ENCODE peak calls at places on chromosome 4, in four cellular contexts. K, X, M and B are unnamed samples.

GRCh38 chr4:169048867-169049266 is 38.8 kb upstream of the CBR4 start:
- DNase-seq in K (no peak), X (no peak), M (no peak), B (no peak)

GRCh38 chr4:169795585-169795984 is 37.8 kb upstream of the HPF1 start:
- DNase-seq in K (peak; percentile 22), X (peak; percentile 23), M (no peak), B (no peak)

GRCh38 chr4:88967883-88968316 is 89.1 kb downstream of the FAM13A start:
- DNase-seq in K (no peak), X (no peak), M (no peak), B (no peak)

GRCh38 chr4:133943081-133943480 is 258.5 kb downstream of the PABPC4L start:
- DNase-seq in K (no peak), X (no peak), M (no peak), B (no peak)

GRCh38 chr4:56575820-56576429 is 70.3 kb downstream of the ARL9 start:
- DNase-seq in K (peak; percentile 71), X (peak; percentile 69), M (no peak), B (no peak)

GRCh38 chr4:24745172-24745895 is 50.0 kb upstream of the SOD3 start:
- DNase-seq in K (no peak), X (no peak), M (no peak), B (no peak)

GRCh38 chr4:128635141-128635911 is 174.2 kb upstream of the JADE1 start:
- DNase-seq in K (peak; percentile 91), X (peak; percentile 80), M (peak; percentile 85), B (peak; percentile 88)

GRCh38 chr4:115128037-115128436 is 14.6 kb upstream of the NDST4 start:
- DNase-seq in K (no peak), X (no peak), M (no peak), B (no peak)

GRCh38 chr4:128538111-128538882 is 250.7 kb upstream of the PGRMC2 start:
- DNase-seq in K (peak; percentile 44), X (no peak), M (no peak), B (no peak)

GRCh38 chr4:172489896-172490295 is 676.7 kb downstream of the GALNTL6 start:
- DNase-seq in K (no peak), X (no peak), M (no peak), B (no peak)

GRCh38 chr4:2332201-2332975 is 70.5 kb upstream of the MXD4 start:
- DNase-seq in K (no peak), X (no peak), M (no peak), B (no peak)

GRCh38 chr4:51895158-51895557 is 52.2 kb downstream of the DCUN1D4 start:
- DNase-seq in K (no peak), X (no peak), M (no peak), B (no peak)

GRCh38 chr4:156109943-156110925 is 156.6 kb upstream of the CTSO start:
- DNase-seq in K (peak; percentile 68), X (no peak), M (no peak), B (no peak)

GRCh38 chr4:169619518-169619957 is 840 bp upstream of the CLCN3 start:
- DNase-seq in K (peak; percentile 59), X (peak; percentile 65), M (no peak), B (no peak)

GRCh38 chr4:122922877-122923511 is 597 bp upstream of the NUDT6 start:
- DNase-seq in K (peak; percentile 83), X (peak; percentile 88), M (peak; percentile 84), B (peak; percentile 82)

GRCh38 chr4:74311696-74312313 is 3.5 kb downstream of the EPGN start:
- DNase-seq in K (peak; percentile 81), X (peak; percentile 70), M (no peak), B (no peak)

GRCh38 chr4:40626183-40626990 is 3.3 kb downstream of the RBM47 start:
- DNase-seq in K (no peak), X (no peak), M (no peak), B (no peak)

GRCh38 chr4:30879841-30880240 is 159.7 kb downstream of the PCDH7 start:
- DNase-seq in K (peak; percentile 17), X (no peak), M (no peak), B (no peak)

GRCh38 chr4:173793937-173794510 is 264.0 kb upstream of the HAND2 start:
- DNase-seq in K (peak; percentile 22), X (peak; percentile 15), M (no peak), B (no peak)

GRCh38 chr4:150574678-150575077 is 7.3 kb upstream of the MAB21L2 start:
- DNase-seq in K (no peak), X (no peak), M (no peak), B (no peak)

GRCh38 chr4:7857238-7857701 is 82.4 kb downstream of the AFAP1 start:
- DNase-seq in K (peak; percentile 99), X (peak; percentile 89), M (no peak), B (peak; percentile 49)

GRCh38 chr4:88938138-88938537 is 118.8 kb downstream of the FAM13A start:
- DNase-seq in K (peak; percentile 94), X (peak; percentile 89), M (no peak), B (no peak)

GRCh38 chr4:28092610-28093009 is 1232.0 kb downstream of the STIM2 start:
- DNase-seq in K (no peak), X (no peak), M (no peak), B (no peak)

GRCh38 chr4:121764702-121765367 is at the start of gene SMIM43:
- DNase-seq in K (peak; percentile 17), X (no peak), M (peak; percentile 48), B (no peak)

GRCh38 chr4:153045111-153045982 is 109.2 kb downstream of the FHDC1 start:
- DNase-seq in K (no peak), X (peak; percentile 2), M (no peak), B (no peak)

GRCh38 chr4:38396845-38397547 is 267.0 kb upstream of the KLF3 start:
- DNase-seq in K (no peak), X (no peak), M (no peak), B (no peak)

GRCh38 chr4:54233128-54233696 is 4.1 kb downstream of the PDGFRA start:
- DNase-seq in K (peak; percentile 80), X (peak; percentile 90), M (peak; percentile 87), B (peak; percentile 81)

GRCh38 chr4:184441461-184442392 is 32.6 kb downstream of the IRF2 start:
- DNase-seq in K (no peak), X (peak; percentile 37), M (no peak), B (peak; percentile 24)

GRCh38 chr4:118682928-118683327 is 2.3 kb upstream of the METTL14 start:
- DNase-seq in K (peak; percentile 61), X (peak; percentile 14), M (no peak), B (no peak)

GRCh38 chr4:83876047-83876446 is 340.1 kb downstream of the GPAT3 start:
- DNase-seq in K (peak; percentile 46), X (no peak), M (no peak), B (no peak)

GRCh38 chr4:1982124-1983052 is 26.4 kb downstream of the NELFA start:
- DNase-seq in K (no peak), X (no peak), M (no peak), B (no peak)

GRCh38 chr4:1199556-1200331 is 27.4 kb upstream of the SPON2 start:
- DNase-seq in K (no peak), X (no peak), M (no peak), B (no peak)

GRCh38 chr4:140018931-140019618 is 134.9 kb downstream of the MAML3 start:
- DNase-seq in K (no peak), X (no peak), M (no peak), B (no peak)

GRCh38 chr4:128600996-128601857 is 208.3 kb upstream of the JADE1 start:
- DNase-seq in K (peak; percentile 98), X (peak; percentile 98), M (peak; percentile 72), B (peak; percentile 41)

GRCh38 chr4:128517739-128518510 is 230.3 kb upstream of the PGRMC2 start:
- DNase-seq in K (peak; percentile 98), X (peak; percentile 98), M (no peak), B (peak; percentile 38)

GRCh38 chr4:41594439-41594838 is 56.5 kb downstream of the LIMCH1 start:
- DNase-seq in K (peak; percentile 35), X (no peak), M (no peak), B (peak; percentile 53)

GRCh38 chr4:161702287-161702686 is 461.5 kb downstream of the FSTL5 start:
- DNase-seq in K (no peak), X (no peak), M (no peak), B (no peak)
- TF ChIP-seq CTCF in K (no peak), X (peak; percentile 2), M (no peak), B (no peak)

GRCh38 chr4:36414248-36414647 is 132.8 kb downstream of the DTHD1 start:
- DNase-seq in K (no peak), X (no peak), M (no peak), B (no peak)
- TF ChIP-seq CTCF in K (no peak), X (no peak), M (peak; percentile 26), B (peak; percentile 24)

DNA sequence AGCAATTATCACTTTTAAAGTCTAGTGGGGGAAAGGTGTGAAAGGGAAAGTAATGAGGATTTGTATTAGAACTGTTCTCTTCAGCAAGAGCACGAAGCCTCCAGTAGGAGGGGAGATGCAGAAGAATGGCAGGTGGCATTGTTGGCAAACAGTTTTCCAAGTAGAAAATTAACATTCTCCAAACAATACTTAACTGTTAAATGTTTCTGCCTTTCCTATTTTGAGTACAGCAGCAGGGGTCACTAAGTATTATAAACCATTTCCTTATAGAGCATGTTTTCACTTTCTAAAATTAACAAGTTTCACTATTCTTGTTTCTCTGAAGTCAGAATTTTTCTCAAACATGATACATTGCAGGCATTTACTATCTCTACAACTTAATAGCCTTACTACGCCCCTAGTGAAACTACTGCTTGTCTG is 58.7 kb downstream of the LEF1 start:
- DNase-seq in K (no peak), X (no peak), M (no peak), B (no peak)
- TF ChIP-seq CTCF in K (no peak), X (no peak), M (no peak), B (no peak)

DNA sequence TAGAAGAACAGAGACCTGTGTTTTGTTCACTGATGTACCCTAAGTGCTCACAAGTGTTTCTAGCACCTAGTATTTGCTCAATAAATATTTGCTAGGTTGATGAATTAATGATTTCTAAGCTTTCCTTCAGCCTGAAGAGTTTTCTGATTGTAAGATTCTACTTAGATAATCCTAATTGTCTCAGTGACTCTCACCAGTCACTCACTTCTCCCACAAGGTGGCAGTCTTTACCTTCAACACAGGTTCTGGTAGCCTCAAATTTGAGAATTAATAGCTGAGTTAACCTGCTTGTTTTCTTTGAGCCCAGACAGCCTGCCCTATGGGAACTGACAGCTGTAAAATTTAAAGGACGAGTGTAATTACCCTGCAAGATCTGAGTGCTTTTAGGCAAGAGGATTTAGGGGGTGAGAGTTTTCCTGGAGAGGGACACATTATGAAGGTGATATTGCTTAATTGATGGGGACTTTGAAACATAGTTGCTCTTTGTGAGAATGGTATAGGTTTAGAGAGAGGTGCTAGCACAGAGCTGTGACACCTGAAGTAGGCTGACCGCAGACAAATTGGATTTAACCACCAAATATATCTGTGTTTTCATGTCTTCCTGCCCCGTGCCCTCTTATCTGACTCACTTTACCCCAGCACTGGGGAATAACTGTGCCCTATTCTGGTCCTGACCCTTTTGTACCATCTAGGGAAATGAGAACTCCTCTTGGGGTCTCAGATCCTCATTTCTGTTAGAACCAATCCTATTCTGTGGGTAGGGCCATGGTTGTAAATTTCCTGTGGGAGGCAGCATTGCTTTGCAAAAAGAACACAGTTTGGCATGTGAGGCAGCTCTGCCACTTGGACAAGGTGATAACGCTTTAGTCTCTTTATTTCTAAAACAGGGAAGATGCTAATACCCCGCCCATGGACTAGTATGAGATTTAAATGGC is 27.7 kb downstream of the CD38 start:
- DNase-seq in K (peak; percentile 77), X (peak; percentile 64), M (no peak), B (no peak)
- TF ChIP-seq CTCF in K (peak; percentile 76), X (peak; percentile 76), M (peak; percentile 72), B (peak; percentile 70)